ENCODE peak calls at places on chromosomes 4 and X, in ten cellular contexts. H, O, Y, J, W, U, Z, L, X and B are unnamed samples.

GRCh38 chr4:59971952-59972351 is 1228.2 kb upstream of the ADGRL3 start:
- DNase-seq in H (no peak), O (no peak), Y (no peak), J (no peak), W (no peak), U (no peak), Z (no peak), L (no peak), X (no peak), B (no peak)

GRCh38 chr4:156252300-156253016 is 298.8 kb upstream of the CTSO start:
- DNase-seq in H (peak), O (peak), Y (no peak), J (peak), W (no peak), U (peak), Z (no peak), L (no peak), X (no peak), B (no peak)

GRCh38 chr4:156545003-156545785 is 426.4 kb downstream of the PDGFC start:
- DNase-seq in H (no peak), O (peak), Y (no peak), J (peak), W (no peak), U (no peak), Z (no peak), L (no peak), X (no peak), B (no peak)

GRCh38 chrX:8907678-8908077 is 106.5 kb upstream of the FAM9A start:
- DNase-seq in H (no peak), O (no peak), Y (no peak), J (no peak), W (no peak), U (no peak), Z (no peak), L (no peak), X (no peak), B (no peak)

GRCh38 chrX:44459501-44459900 is 83.2 kb downstream of the FUNDC1 start:
- DNase-seq in H (no peak), O (peak), Y (no peak), J (peak), W (no peak), U (no peak), Z (no peak), L (no peak), X (no peak), B (no peak)

GRCh38 chr4:10569491-10569890 is 112.3 kb upstream of the ZNF518B start:
- DNase-seq in H (no peak), O (no peak), Y (no peak), J (no peak), W (no peak), U (no peak), Z (no peak), L (no peak), X (no peak), B (no peak)

GRCh38 chr4:55768291-55768690 is 51.3 kb upstream of the EXOC1L start:
- DNase-seq in H (peak), O (peak), Y (no peak), J (peak), W (no peak), U (peak), Z (no peak), L (no peak), X (no peak), B (no peak)

GRCh38 chrX:51484616-51485015 is 11.8 kb downstream of the NUDT11 start:
- DNase-seq in H (no peak), O (no peak), Y (no peak), J (no peak), W (no peak), U (no peak), Z (no peak), L (no peak), X (no peak), B (no peak)

GRCh38 chrX:17737707-17738001 is 361 bp downstream of the SCML1 start:
- DNase-seq in H (no peak), O (no peak), Y (no peak), J (no peak), W (no peak), U (no peak), Z (peak), L (no peak), X (no peak), B (no peak)

GRCh38 chrX:41045960-41046567 is 39.2 kb upstream of the USP9X start:
- DNase-seq in H (peak), O (peak), Y (no peak), J (peak), W (no peak), U (no peak), Z (no peak), L (no peak), X (no peak), B (no peak)

GRCh38 chr4:21827575-21827974 is 121.0 kb downstream of the KCNIP4 start:
- DNase-seq in H (peak), O (peak), Y (no peak), J (peak), W (no peak), U (no peak), Z (no peak), L (no peak), X (no peak), B (no peak)

GRCh38 chrX:9902651-9903050 is 64.5 kb upstream of the CLDN34 start:
- DNase-seq in H (no peak), O (peak), Y (no peak), J (no peak), W (no peak), U (no peak), Z (no peak), L (no peak), X (no peak), B (no peak)

GRCh38 chrX:132834109-132834508 is 124.3 kb downstream of the HS6ST2 start:
- DNase-seq in H (no peak), O (no peak), Y (no peak), J (no peak), W (no peak), U (no peak), Z (no peak), L (no peak), X (no peak), B (no peak)

GRCh38 chr4:84583871-84584373 is 995 bp downstream of the CDS1 start:
- DNase-seq in H (no peak), O (no peak), Y (no peak), J (peak), W (no peak), U (no peak), Z (no peak), L (no peak), X (no peak), B (no peak)

GRCh38 chr4:118955515-118955914 is 66.9 kb downstream of the SYNPO2 start:
- DNase-seq in H (peak), O (no peak), Y (no peak), J (peak), W (no peak), U (no peak), Z (no peak), L (no peak), X (no peak), B (no peak)

GRCh38 chr4:79650794-79651431 is 242.9 kb upstream of the GK2 start:
- DNase-seq in H (peak), O (peak), Y (no peak), J (peak), W (no peak), U (peak), Z (no peak), L (no peak), X (no peak), B (no peak)

GRCh38 chr4:20313237-20314030 is 61.7 kb downstream of the SLIT2 start:
- DNase-seq in H (no peak), O (no peak), Y (no peak), J (no peak), W (no peak), U (no peak), Z (no peak), L (no peak), X (no peak), B (no peak)

GRCh38 chr4:116531870-116532269 is 553.5 kb downstream of the TRAM1L1 start:
- DNase-seq in H (no peak), O (no peak), Y (no peak), J (no peak), W (no peak), U (no peak), Z (no peak), L (no peak), X (no peak), B (no peak)

GRCh38 chr4:145734051-145734450 is 54.1 kb downstream of the C4orf51 start:
- DNase-seq in H (no peak), O (peak), Y (no peak), J (peak), W (no peak), U (peak), Z (no peak), L (no peak), X (no peak), B (no peak)

GRCh38 chrX:22118161-22118830 is 86.2 kb downstream of the PHEX start:
- DNase-seq in H (no peak), O (no peak), Y (no peak), J (no peak), W (no peak), U (no peak), Z (no peak), L (no peak), X (no peak), B (no peak)

GRCh38 chrX:24219320-24219719 is 69.8 kb downstream of the ZFX start:
- DNase-seq in H (no peak), O (no peak), Y (no peak), J (no peak), W (no peak), U (no peak), Z (no peak), L (no peak), X (no peak), B (no peak)

GRCh38 chr4:40990202-40990898 is 224.0 kb downstream of the APBB2 start:
- DNase-seq in H (peak), O (peak), Y (no peak), J (peak), W (no peak), U (peak), Z (no peak), L (no peak), X (no peak), B (no peak)

GRCh38 chr4:146132445-146132844 is 43.1 kb upstream of the LSM6 start:
- DNase-seq in H (no peak), O (no peak), Y (no peak), J (peak), W (no peak), U (no peak), Z (no peak), L (no peak), X (no peak), B (no peak)

GRCh38 chrX:70453024-70453618 is 8.5 kb downstream of the DLG3 start:
- DNase-seq in H (no peak), O (no peak), Y (no peak), J (no peak), W (no peak), U (no peak), Z (no peak), L (no peak), X (no peak), B (no peak)

GRCh38 chr4:162791321-162791720 is 375.4 kb downstream of the NAF1 start:
- DNase-seq in H (no peak), O (peak), Y (no peak), J (no peak), W (no peak), U (no peak), Z (no peak), L (no peak), X (no peak), B (no peak)

GRCh38 chr4:128329638-128330037 is 42.0 kb upstream of the PGRMC2 start:
- DNase-seq in H (no peak), O (no peak), Y (no peak), J (no peak), W (no peak), U (no peak), Z (no peak), L (no peak), X (no peak), B (no peak)

GRCh38 chr4:87498446-87498900 is 30.7 kb downstream of the SPARCL1 start:
- DNase-seq in H (peak), O (peak), Y (no peak), J (peak), W (no peak), U (no peak), Z (no peak), L (no peak), X (no peak), B (no peak)

GRCh38 chrX:41110801-41111625 is 25.8 kb downstream of the USP9X start:
- DNase-seq in H (no peak), O (peak), Y (no peak), J (no peak), W (no peak), U (peak), Z (no peak), L (no peak), X (no peak), B (no peak)

GRCh38 chr4:5609265-5610007 is 98.9 kb downstream of the EVC2 start:
- DNase-seq in H (no peak), O (no peak), Y (no peak), J (no peak), W (no peak), U (no peak), Z (no peak), L (no peak), X (no peak), B (no peak)

GRCh38 chr4:121030151-121030550 is 42.2 kb downstream of the NDNF start:
- DNase-seq in H (no peak), O (peak), Y (no peak), J (no peak), W (no peak), U (no peak), Z (no peak), L (no peak), X (no peak), B (no peak)

DNA sequence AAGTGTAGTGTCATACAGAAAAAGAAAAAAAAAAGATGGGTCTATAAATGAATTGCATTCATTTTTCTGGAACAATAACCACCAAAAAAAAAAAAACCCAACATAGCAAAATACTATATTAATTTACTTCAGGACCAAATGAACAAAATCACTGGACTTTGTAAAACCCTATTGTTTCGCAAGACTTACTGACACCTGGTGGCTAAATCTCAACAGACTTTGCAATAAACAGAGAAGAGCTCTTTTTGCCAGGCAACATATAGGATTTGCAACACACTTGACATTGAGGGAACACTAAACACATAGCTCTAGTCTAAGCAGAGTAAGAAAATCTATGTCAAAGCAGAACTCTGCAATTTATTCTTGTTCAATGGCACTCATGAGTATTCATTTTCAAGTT is 990.2 kb downstream of the STPG2 start:
- DNase-seq in H (no peak), O (no peak), Y (no peak), J (no peak), W (no peak), U (peak), Z (no peak), L (no peak), X (no peak), B (no peak)
- TF ChIP-seq CTCF in H (no peak), O (peak), Y (no peak), J (no peak), W (no peak), U (peak), Z (no peak), L (no peak), X (no peak), B (no peak)

GRCh38 chrX:95057341-95057740 is 1383.3 kb downstream of the FAM133A start:
- DNase-seq in H (no peak), O (peak), Y (no peak), J (peak), W (no peak), U (no peak), Z (no peak), L (no peak), X (no peak), B (no peak)

GRCh38 chrX:95058815-95059214 is 1384.8 kb downstream of the FAM133A start:
- DNase-seq in H (peak), O (peak), Y (no peak), J (peak), W (no peak), U (no peak), Z (no peak), L (no peak), X (no peak), B (no peak)

GRCh38 chrX:95055991-95056390 is 1382.0 kb downstream of the FAM133A start:
- DNase-seq in H (no peak), O (peak), Y (no peak), J (no peak), W (no peak), U (no peak), Z (no peak), L (no peak), X (no peak), B (no peak)

GRCh38 chrX:95059909-95060308 is 1385.9 kb downstream of the FAM133A start:
- DNase-seq in H (no peak), O (no peak), Y (no peak), J (no peak), W (no peak), U (no peak), Z (no peak), L (no peak), X (no peak), B (no peak)

GRCh38 chrX:95056901-95057300 is 1382.9 kb downstream of the FAM133A start:
- DNase-seq in H (no peak), O (peak), Y (no peak), J (peak), W (no peak), U (no peak), Z (no peak), L (no peak), X (no peak), B (no peak)
- TF ChIP-seq CTCF in H (peak), O (peak), Y (no peak), J (peak), W (no peak), U (peak), Z (no peak), L (no peak), X (no peak), B (no peak)

GRCh38 chr4:34721835-34722234 is 1522.5 kb downstream of the ARAP2 start:
- DNase-seq in H (no peak), O (no peak), Y (no peak), J (no peak), W (no peak), U (no peak), Z (no peak), L (no peak), X (no peak), B (no peak)
- TF ChIP-seq CTCF in H (no peak), O (no peak), Y (no peak), J (no peak), W (no peak), U (no peak), Z (no peak), L (no peak), X (no peak), B (no peak)

DNA sequence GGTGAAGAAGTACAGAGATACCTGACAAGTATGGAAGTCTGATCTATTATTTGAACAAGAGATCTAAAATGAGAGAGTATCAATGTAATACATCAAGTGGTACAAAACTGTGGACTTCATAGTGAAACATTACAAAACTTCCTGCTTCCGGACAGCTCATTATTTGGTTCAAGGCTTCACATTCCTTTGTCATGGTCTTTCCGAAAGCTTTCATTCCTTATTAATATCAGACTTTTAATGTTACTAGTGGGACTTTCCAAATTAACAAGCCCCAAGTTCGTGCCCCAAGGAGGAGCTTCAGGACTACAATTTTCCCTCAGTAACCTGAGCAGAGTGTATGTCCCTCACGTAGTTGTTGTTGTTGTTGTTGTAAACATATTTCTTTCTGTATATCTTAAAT is 1.2 kb downstream of the CHIC2 start:
- DNase-seq in H (no peak), O (peak), Y (no peak), J (peak), W (no peak), U (no peak), Z (no peak), L (no peak), X (no peak), B (no peak)
- TF ChIP-seq CTCF in H (no peak), O (no peak), Y (no peak), J (no peak), W (no peak), U (no peak), Z (no peak), L (no peak), X (no peak), B (no peak)

GRCh38 chrX:46648660-46649059 is 75.1 kb downstream of the CHST7 start:
- DNase-seq in H (no peak), O (no peak), Y (no peak), J (no peak), W (no peak), U (no peak), Z (no peak), L (no peak), X (no peak), B (no peak)

GRCh38 chrX:46649421-46650260 is 76.1 kb downstream of the CHST7 start:
- DNase-seq in H (no peak), O (no peak), Y (no peak), J (no peak), W (peak), U (no peak), Z (no peak), L (no peak), X (no peak), B (no peak)

DNA sequence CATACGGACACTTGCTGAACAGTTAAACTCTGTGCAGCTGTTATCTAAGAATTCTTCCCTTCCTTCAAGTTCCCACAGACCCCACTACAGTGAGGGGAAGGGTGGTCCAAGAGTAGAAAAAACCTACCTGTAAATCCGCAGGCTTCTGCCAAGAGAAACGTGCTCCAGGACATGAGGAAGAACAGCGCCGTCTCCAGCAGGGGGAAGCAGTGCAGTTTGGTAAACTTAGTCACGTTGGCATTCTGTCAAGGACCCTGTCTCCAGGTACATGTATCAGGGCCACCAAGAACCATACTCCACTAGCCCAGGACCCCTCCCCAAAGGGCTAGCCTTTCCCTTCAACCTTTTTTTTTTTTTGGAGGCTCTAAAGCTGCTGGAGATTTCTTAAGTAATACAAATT is 79.9 kb downstream of the CHST7 start:
- DNase-seq in H (no peak), O (no peak), Y (no peak), J (no peak), W (no peak), U (no peak), Z (no peak), L (no peak), X (no peak), B (no peak)
- TF ChIP-seq CTCF in H (peak), O (peak), Y (no peak), J (peak), W (no peak), U (peak), Z (no peak), L (no peak), X (peak), B (no peak)

DNA sequence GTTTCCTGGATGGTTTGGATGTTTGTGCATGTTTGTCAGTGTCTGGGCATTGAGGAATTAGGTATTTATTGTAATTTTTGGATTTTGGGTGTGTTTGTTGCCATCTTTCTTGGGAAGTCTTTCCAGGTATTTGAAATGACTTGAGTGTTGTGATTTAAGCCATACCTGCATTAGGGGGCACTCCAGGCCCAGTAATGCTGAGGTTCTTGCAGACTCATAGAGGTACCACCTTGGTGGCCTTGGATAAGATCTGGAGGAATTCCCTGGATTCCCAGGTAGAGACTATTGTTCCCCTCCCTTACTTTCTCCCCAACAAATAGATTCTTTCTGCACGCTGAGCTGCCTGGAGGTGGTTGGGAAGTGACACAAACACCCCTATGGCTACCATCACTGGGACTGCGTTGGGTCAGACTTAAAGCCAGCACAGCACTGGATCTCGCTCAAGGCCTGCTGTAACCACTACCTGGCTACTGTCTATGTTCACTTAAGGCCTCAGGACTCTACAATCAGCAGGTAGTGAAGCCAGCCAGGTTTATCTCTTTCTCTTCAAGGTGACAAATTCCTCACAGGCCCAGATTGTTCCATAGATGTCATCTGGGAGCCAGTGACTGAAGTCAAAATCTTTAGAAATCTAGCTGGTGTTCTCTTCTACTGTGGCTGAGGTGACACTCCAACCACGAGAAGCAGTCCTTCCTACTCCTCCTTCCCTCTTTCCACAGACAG is 643.6 kb downstream of the PDHA2 start:
- DNase-seq in H (no peak), O (no peak), Y (no peak), J (no peak), W (no peak), U (no peak), Z (no peak), L (no peak), X (no peak), B (no peak)
- TF ChIP-seq CTCF in H (no peak), O (no peak), Y (no peak), J (no peak), W (no peak), U (peak), Z (no peak), L (no peak), X (no peak), B (no peak)